ENCODE peak calls at places on chromosomes 3 and 15, in four cellular contexts. N is PC-9, R is HFFc6, I is fibroblast of pulmonary artery. B is an unnamed sample.
A peak's percentile ranks its signal among the peaks of the same experiment; 100 is the strongest.

GRCh38 chr15:89396723-89397652 is 62.4 kb upstream of the POLG start:
- DNase-seq in N (peak; percentile 21), I (no peak), R (no peak), B (no peak)

GRCh38 chr3:124812291-124813265 is 74.6 kb downstream of the ITGB5 start:
- DNase-seq in I (peak; percentile 96), N (peak; percentile 95), R (peak; percentile 86), B (peak; percentile 89)

GRCh38 chr3:63726656-63727055 is 74.2 kb downstream of the SNTN start:
- DNase-seq in I (no peak), N (no peak), R (no peak), B (no peak)

GRCh38 chr3:110710605-110711004 is 361.0 kb upstream of the NECTIN3 start:
- DNase-seq in R (no peak), I (no peak), N (no peak), B (no peak)

GRCh38 chr15:101194246-101195138 is 57.4 kb downstream of the CHSY1 start:
- DNase-seq in I (no peak), N (no peak), R (no peak), B (no peak)

GRCh38 chr15:78360426-78360825 is 20.3 kb downstream of the CRABP1 start:
- DNase-seq in I (no peak), N (no peak), R (no peak), B (no peak)

GRCh38 chr3:35187908-35188307 is 451.4 kb upstream of the ARPP21 start:
- DNase-seq in R (no peak), N (no peak), I (peak; percentile 41), B (no peak)

GRCh38 chr3:107800705-107801104 is 277.9 kb downstream of the BBX start:
- DNase-seq in R (no peak), N (no peak), I (no peak), B (no peak)

GRCh38 chr15:69862540-69862939 is 235.2 kb downstream of the TLE3 start:
- DNase-seq in R (no peak), N (no peak), I (peak; percentile 51), B (no peak)

GRCh38 chr3:196894557-196895295 is 27.0 kb downstream of the SENP5 start:
- DNase-seq in I (no peak), N (no peak), R (no peak), B (no peak)

GRCh38 chr3:115937054-115937453 is 313.7 kb downstream of the GAP43 start:
- DNase-seq in N (no peak), R (no peak), I (peak; percentile 4), B (no peak)

GRCh38 chr15:70741677-70742293 is 21.6 kb downstream of the UACA start:
- DNase-seq in N (peak; percentile 80), R (peak; percentile 44), I (peak; percentile 53), B (no peak)

GRCh38 chr3:48990636-48991421 is 788 bp downstream of the P4HTM start:
- DNase-seq in R (no peak), I (peak; percentile 20), N (no peak), B (no peak)

GRCh38 chr3:116835658-116836057 is 126.1 kb downstream of the TUSC7 start:
- DNase-seq in I (no peak), N (no peak), R (no peak), B (no peak)

GRCh38 chr3:70749122-70749521 is 436.7 kb upstream of the MDFIC2 start:
- DNase-seq in I (no peak), R (no peak), N (no peak), B (no peak)

GRCh38 chr3:70748593-70748992 is 436.2 kb upstream of the MDFIC2 start:
- DNase-seq in R (no peak), I (no peak), N (no peak), B (no peak)

GRCh38 chr3:70754314-70754713 is 441.9 kb upstream of the MDFIC2 start:
- DNase-seq in R (no peak), N (no peak), I (peak; percentile 44), B (no peak)

GRCh38 chr3:70757658-70758057 is 445.2 kb upstream of the MDFIC2 start:
- DNase-seq in N (no peak), R (no peak), I (no peak), B (no peak)

DNA sequence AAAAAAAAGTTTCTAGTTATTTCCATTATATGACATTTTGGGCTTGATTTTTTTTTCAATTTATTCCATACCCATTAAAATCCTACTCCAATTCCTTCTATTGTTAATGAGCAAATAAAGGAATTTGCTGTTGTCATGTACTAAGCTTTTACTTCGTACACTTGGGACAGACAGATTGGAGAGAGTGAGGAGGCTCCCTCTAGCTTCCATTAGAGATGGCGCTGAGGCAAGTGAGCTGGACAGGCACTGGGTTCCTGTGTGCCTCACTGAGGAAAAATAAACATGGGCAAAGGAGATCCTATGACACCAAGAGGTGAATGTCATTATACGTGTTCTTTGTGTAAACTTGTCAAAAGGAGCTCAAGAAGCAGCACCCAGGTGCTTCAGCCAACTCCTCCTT is 441.1 kb upstream of the MDFIC2 start:
- DNase-seq in N (no peak), I (no peak), R (no peak), B (no peak)
- TF ChIP-seq CTCF in N (no peak), I (peak; percentile 11), R (no peak), B (no peak)

DNA sequence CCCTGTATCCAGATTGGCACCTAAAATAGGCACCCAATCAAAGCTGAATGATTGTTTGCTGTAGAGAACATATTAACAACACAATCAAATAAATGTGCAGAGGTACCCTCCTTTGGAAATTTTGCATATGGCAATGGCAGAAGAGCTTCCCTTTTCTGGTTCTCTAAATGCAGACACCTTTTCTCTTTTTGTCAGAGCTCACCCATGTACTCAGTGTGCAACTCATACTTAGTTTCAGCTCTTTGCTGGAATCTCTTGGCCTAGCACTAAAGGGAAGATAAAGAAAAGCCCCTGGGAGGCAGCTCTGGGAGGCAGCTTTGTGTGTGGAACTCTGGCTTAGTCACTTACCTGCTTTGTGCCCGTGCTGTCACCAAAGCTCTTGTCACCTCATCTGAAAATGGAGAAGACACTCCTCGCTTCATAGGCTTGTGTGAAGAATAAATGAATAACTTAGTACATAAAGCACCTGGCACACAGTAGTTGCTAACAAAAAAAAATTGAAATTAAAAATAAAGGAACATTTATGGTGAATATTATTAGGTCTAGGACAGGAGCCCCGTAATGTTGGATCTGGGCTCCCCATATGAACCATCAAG is 28.8 kb downstream of the ST6GAL1 start:
- DNase-seq in N (no peak), R (no peak), I (no peak), B (no peak)
- TF ChIP-seq CTCF in N (no peak), R (peak; percentile 17), I (no peak), B (no peak)

GRCh38 chr15:82809308-82810060 is at the start of gene WHAMM:
- DNase-seq in N (peak; percentile 95), I (peak; percentile 99), R (peak; percentile 97), B (peak; percentile 99)
- TF ChIP-seq CTCF in N (no peak), I (no peak), R (peak; percentile 38), B (peak; percentile 42)

DNA sequence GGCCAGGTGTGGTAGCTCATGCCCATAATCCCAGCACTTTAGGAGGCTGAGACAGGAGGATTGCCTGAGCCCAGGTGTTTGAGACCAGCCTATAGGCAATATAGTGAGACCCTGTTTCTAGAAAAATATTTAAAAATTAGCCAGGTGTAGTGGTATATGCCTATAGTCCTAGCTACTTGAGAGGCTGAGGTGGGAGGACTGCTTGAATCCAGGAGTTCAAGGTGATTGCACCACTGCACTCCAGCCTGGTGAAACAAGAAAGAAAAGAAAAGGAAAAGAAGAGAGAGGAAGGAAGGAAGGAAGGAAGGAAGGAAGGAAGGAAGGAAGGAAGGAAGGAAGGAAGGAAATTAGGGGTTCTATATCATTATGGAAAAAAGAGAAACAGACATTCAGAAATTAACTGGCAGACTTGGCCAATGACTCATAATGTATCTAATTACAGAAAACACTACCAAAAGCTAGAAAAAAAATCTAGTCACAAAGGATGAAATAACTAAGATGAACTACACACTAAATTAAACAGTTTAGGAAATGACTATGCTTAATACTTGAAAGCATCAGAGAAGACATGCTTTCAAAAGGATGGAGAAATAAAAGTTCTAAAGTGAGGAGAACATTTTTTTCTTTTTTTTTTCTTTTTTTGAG is 45.4 kb upstream of the TERB2 start:
- DNase-seq in N (no peak), I (no peak), R (no peak), B (no peak)
- TF ChIP-seq CTCF in N (no peak), I (no peak), R (no peak), B (no peak)

GRCh38 chr15:73237910-73238309 is 130.8 kb downstream of the HCN4 start:
- DNase-seq in I (no peak), N (no peak), R (no peak), B (no peak)

GRCh38 chr15:73244333-73244732 is 124.4 kb downstream of the HCN4 start:
- DNase-seq in N (no peak), I (no peak), R (no peak), B (no peak)

GRCh38 chr15:73240864-73241499 is 127.8 kb downstream of the HCN4 start:
- DNase-seq in N (peak; percentile 49), I (peak; percentile 78), R (peak; percentile 37), B (no peak)

GRCh38 chr15:73239564-73240208 is 129.1 kb downstream of the HCN4 start:
- DNase-seq in N (no peak), R (no peak), I (peak; percentile 11), B (no peak)
- TF ChIP-seq CTCF in N (no peak), R (peak; percentile 56), I (peak; percentile 9), B (peak; percentile 29)

GRCh38 chr15:42094512-42094963 is at the start of gene PLA2G4D:
- DNase-seq in I (no peak), R (no peak), N (peak; percentile 38), B (no peak)
- TF ChIP-seq CTCF in I (no peak), R (no peak), N (no peak), B (no peak)

DNA sequence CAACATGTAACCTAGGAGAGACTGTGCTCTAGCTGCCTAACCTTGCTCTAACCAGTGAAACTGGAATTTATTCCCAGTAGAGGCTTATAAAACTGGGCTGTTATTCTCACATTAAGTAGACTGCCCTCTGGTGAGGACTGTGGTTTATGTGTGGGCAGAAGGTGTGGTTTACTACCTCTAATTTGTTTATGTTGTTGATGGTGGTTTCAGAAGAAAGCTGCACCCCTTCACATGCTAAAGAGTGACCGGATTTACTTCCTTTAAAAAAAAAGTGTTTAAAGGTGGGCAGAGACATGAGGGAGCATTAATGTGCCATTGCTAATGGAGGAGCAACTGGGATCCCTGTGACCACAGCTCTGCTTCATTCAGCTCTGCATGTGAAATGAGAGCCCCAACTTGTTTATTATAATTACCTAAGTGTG is 273.2 kb downstream of the MECOM start:
- DNase-seq in I (peak; percentile 58), R (no peak), N (peak; percentile 77), B (no peak)
- TF ChIP-seq CTCF in I (peak; percentile 46), R (peak; percentile 17), N (peak; percentile 44), B (peak; percentile 35)

GRCh38 chr3:13507247-13507790 is 27.2 kb downstream of the HDAC11 start:
- DNase-seq in N (peak; percentile 48), I (no peak), R (no peak), B (no peak)
- TF ChIP-seq CTCF in N (no peak), I (no peak), R (no peak), B (no peak)

B was measured in osteocyte.